ENCODE peak calls at places on chromosomes 16 and 17, in six cellular contexts. One of them, this sample, is unnamed.

GRCh38 chr16:47162670-47163420 is 19.1 kb upstream of the NETO2 start:
- DNase-seq in endodermal cell: no peak
- DNase-seq in GM23338: peak; percentile 16
- DNase-seq in Peyer's patch: no peak
- DNase-seq in brain microvascular endothelial cell: peak; percentile 18
- DNase-seq in fibroblast of lung: peak; percentile 64
- DNase-seq in this sample: no peak

GRCh38 chr16:734981-735881 is 5.6 kb downstream of the CIAO3 start:
- DNase-seq in endodermal cell: no peak
- DNase-seq in GM23338: no peak
- DNase-seq in Peyer's patch: no peak
- DNase-seq in brain microvascular endothelial cell: no peak
- DNase-seq in fibroblast of lung: no peak
- DNase-seq in this sample: no peak

GRCh38 chr16:2782583-2783351 is 4.6 kb downstream of the PRSS33 start:
- DNase-seq in endodermal cell: peak; percentile 66
- DNase-seq in GM23338: peak; percentile 55
- DNase-seq in Peyer's patch: peak; percentile 36
- DNase-seq in brain microvascular endothelial cell: no peak
- DNase-seq in fibroblast of lung: no peak
- DNase-seq in this sample: no peak

GRCh38 chr17:42422412-42422957 is 571 bp downstream of the CAVIN1 start:
- DNase-seq in endodermal cell: peak; percentile 89
- DNase-seq in GM23338: peak; percentile 70
- DNase-seq in Peyer's patch: peak; percentile 54
- DNase-seq in brain microvascular endothelial cell: no peak
- DNase-seq in fibroblast of lung: peak; percentile 46
- DNase-seq in this sample: no peak

GRCh38 chr17:42458497-42459255 is at the start of gene ATP6V0A1:
- DNase-seq in endodermal cell: peak; percentile 99
- DNase-seq in GM23338: peak; percentile 94
- DNase-seq in Peyer's patch: peak; percentile 98
- DNase-seq in brain microvascular endothelial cell: peak; percentile 88
- DNase-seq in fibroblast of lung: peak; percentile 86
- DNase-seq in this sample: peak; percentile 95

GRCh38 chr16:89009343-89010209 is 32.6 kb upstream of the CBFA2T3 start:
- DNase-seq in endodermal cell: peak; percentile 82
- DNase-seq in GM23338: peak; percentile 68
- DNase-seq in Peyer's patch: no peak
- DNase-seq in brain microvascular endothelial cell: no peak
- DNase-seq in fibroblast of lung: peak; percentile 4
- DNase-seq in this sample: no peak

GRCh38 chr16:67200491-67200890 is 1.6 kb downstream of the ELMO3 start:
- DNase-seq in endodermal cell: no peak
- DNase-seq in GM23338: no peak
- DNase-seq in Peyer's patch: no peak
- DNase-seq in brain microvascular endothelial cell: no peak
- DNase-seq in fibroblast of lung: no peak
- DNase-seq in this sample: no peak

GRCh38 chr17:58328195-58329034 is at the start of gene TSPOAP1:
- DNase-seq in endodermal cell: peak; percentile 89
- DNase-seq in GM23338: peak; percentile 86
- DNase-seq in Peyer's patch: peak; percentile 87
- DNase-seq in brain microvascular endothelial cell: no peak
- DNase-seq in fibroblast of lung: no peak
- DNase-seq in this sample: no peak

GRCh38 chr16:11253009-11253994 is 2.7 kb downstream of the SOCS1 start:
- DNase-seq in endodermal cell: no peak
- DNase-seq in GM23338: no peak
- DNase-seq in Peyer's patch: peak; percentile 63
- DNase-seq in brain microvascular endothelial cell: no peak
- DNase-seq in fibroblast of lung: peak; percentile 68
- DNase-seq in this sample: no peak

GRCh38 chr16:84105948-84106740 is 10.6 kb downstream of the MBTPS1 start:
- DNase-seq in endodermal cell: no peak
- DNase-seq in GM23338: no peak
- DNase-seq in Peyer's patch: no peak
- DNase-seq in brain microvascular endothelial cell: no peak
- DNase-seq in fibroblast of lung: no peak
- DNase-seq in this sample: no peak

GRCh38 chr16:64390102-64390501 is 731.8 kb downstream of the CDH11 start:
- DNase-seq in endodermal cell: no peak
- DNase-seq in GM23338: no peak
- DNase-seq in Peyer's patch: no peak
- DNase-seq in brain microvascular endothelial cell: no peak
- DNase-seq in fibroblast of lung: no peak
- DNase-seq in this sample: no peak

GRCh38 chr17:48427598-48427997 is 2.4 kb downstream of the SKAP1 start:
- DNase-seq in endodermal cell: no peak
- DNase-seq in GM23338: no peak
- DNase-seq in Peyer's patch: peak; percentile 74
- DNase-seq in brain microvascular endothelial cell: no peak
- DNase-seq in fibroblast of lung: no peak
- DNase-seq in this sample: no peak

GRCh38 chr16:51807551-51807950 is 656.5 kb upstream of the SALL1 start:
- DNase-seq in endodermal cell: no peak
- DNase-seq in GM23338: no peak
- DNase-seq in Peyer's patch: no peak
- DNase-seq in brain microvascular endothelial cell: no peak
- DNase-seq in fibroblast of lung: no peak
- DNase-seq in this sample: no peak

GRCh38 chr17:80663783-80664206 is 119.2 kb downstream of the RPTOR start:
- DNase-seq in endodermal cell: peak; percentile 57
- DNase-seq in GM23338: no peak
- DNase-seq in Peyer's patch: peak; percentile 48
- DNase-seq in brain microvascular endothelial cell: no peak
- DNase-seq in fibroblast of lung: peak; percentile 45
- DNase-seq in this sample: no peak

GRCh38 chr17:48048321-48049140 is at the start of gene NFE2L1:
- DNase-seq in endodermal cell: peak; percentile 98
- DNase-seq in GM23338: peak; percentile 89
- DNase-seq in Peyer's patch: peak; percentile 94
- DNase-seq in brain microvascular endothelial cell: peak; percentile 76
- DNase-seq in fibroblast of lung: peak; percentile 90
- DNase-seq in this sample: peak; percentile 91

GRCh38 chr17:32271844-32272243 is 6.2 kb downstream of the RHBDL3 start:
- DNase-seq in endodermal cell: no peak
- DNase-seq in GM23338: no peak
- DNase-seq in Peyer's patch: no peak
- DNase-seq in brain microvascular endothelial cell: no peak
- DNase-seq in fibroblast of lung: no peak
- DNase-seq in this sample: no peak

GRCh38 chr17:10557422-10557821 is 8.0 kb upstream of the MYH2 start:
- DNase-seq in endodermal cell: no peak
- DNase-seq in GM23338: no peak
- DNase-seq in Peyer's patch: no peak
- DNase-seq in brain microvascular endothelial cell: no peak
- DNase-seq in fibroblast of lung: no peak
- DNase-seq in this sample: no peak

GRCh38 chr17:45221081-45221996 is at the start of gene FMNL1:
- DNase-seq in endodermal cell: peak; percentile 85
- DNase-seq in GM23338: peak; percentile 80
- DNase-seq in Peyer's patch: peak; percentile 91
- DNase-seq in brain microvascular endothelial cell: no peak
- DNase-seq in fibroblast of lung: no peak
- DNase-seq in this sample: no peak
- TF ChIP-seq CTCF in endodermal cell: no peak
- TF ChIP-seq CTCF in GM23338: no peak
- TF ChIP-seq CTCF in Peyer's patch: no peak
- TF ChIP-seq CTCF in brain microvascular endothelial cell: no peak
- TF ChIP-seq CTCF in fibroblast of lung: no peak
- TF ChIP-seq CTCF in this sample: no peak

GRCh38 chr17:39939031-39939430 is 11.5 kb downstream of the LRRC3C start:
- DNase-seq in endodermal cell: no peak
- DNase-seq in GM23338: no peak
- DNase-seq in Peyer's patch: no peak
- DNase-seq in brain microvascular endothelial cell: no peak
- DNase-seq in fibroblast of lung: no peak
- DNase-seq in this sample: no peak

GRCh38 chr17:39942076-39942475 is 14.5 kb downstream of the LRRC3C start:
- DNase-seq in endodermal cell: no peak
- DNase-seq in GM23338: no peak
- DNase-seq in Peyer's patch: no peak
- DNase-seq in brain microvascular endothelial cell: no peak
- DNase-seq in fibroblast of lung: no peak
- DNase-seq in this sample: no peak

GRCh38 chr17:39938140-39938869 is 10.8 kb downstream of the LRRC3C start:
- DNase-seq in endodermal cell: peak; percentile 39
- DNase-seq in GM23338: no peak
- DNase-seq in Peyer's patch: no peak
- DNase-seq in brain microvascular endothelial cell: no peak
- DNase-seq in fibroblast of lung: no peak
- DNase-seq in this sample: no peak

GRCh38 chr17:39937462-39937861 is 9.9 kb downstream of the LRRC3C start:
- DNase-seq in endodermal cell: no peak
- DNase-seq in GM23338: no peak
- DNase-seq in Peyer's patch: no peak
- DNase-seq in brain microvascular endothelial cell: no peak
- DNase-seq in fibroblast of lung: no peak
- DNase-seq in this sample: no peak

DNA sequence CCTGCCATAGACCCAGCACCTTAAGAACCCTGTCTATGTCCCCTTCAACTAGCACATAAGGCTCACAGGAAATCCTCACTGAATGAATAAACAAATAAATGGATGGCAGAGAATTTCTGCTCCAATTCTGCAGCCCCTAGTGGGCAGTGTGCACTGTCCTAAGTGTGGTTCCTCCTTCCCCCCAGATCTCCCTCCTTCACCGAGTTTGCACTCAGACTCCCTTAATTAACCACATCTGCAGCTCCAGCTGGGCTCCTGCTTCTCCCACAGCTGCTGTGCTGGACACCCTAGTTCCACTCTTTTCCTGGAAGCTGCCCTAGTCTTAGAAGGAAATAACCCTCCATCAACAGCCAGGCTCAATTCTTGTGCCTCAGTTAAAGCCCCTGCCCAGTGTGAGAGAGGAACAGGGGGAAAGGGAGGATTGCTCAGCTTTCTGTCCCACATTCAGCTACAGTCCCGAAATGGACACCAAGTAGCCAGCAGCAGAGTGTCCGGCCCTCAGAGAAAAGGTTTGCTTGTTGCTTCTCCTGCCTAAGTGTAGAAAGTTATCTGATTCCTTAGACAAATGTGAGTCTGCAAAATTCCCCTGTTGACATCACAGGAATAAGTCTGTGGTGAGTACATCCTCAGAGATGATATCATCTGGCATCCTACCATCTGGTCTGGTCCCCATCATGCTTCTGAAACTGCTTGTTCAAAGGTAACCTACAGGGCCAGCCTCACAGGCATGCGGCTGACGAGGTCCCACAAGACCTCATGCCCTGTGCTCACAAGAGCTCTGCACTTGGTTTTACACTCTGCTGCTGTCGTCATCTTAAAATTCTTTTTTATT is 12.3 kb downstream of the LRRC3C start:
- DNase-seq in endodermal cell: no peak
- DNase-seq in GM23338: peak; percentile 34
- DNase-seq in Peyer's patch: no peak
- DNase-seq in brain microvascular endothelial cell: peak; percentile 87
- DNase-seq in fibroblast of lung: peak; percentile 95
- DNase-seq in this sample: no peak
- TF ChIP-seq CTCF in endodermal cell: peak; percentile 54
- TF ChIP-seq CTCF in GM23338: peak; percentile 33
- TF ChIP-seq CTCF in Peyer's patch: no peak
- TF ChIP-seq CTCF in brain microvascular endothelial cell: peak; percentile 80
- TF ChIP-seq CTCF in fibroblast of lung: peak; percentile 60
- TF ChIP-seq CTCF in this sample: peak; percentile 57

GRCh38 chr17:75130632-75131277 is 787 bp downstream of the NT5C start:
- DNase-seq in endodermal cell: peak; percentile 93
- DNase-seq in GM23338: peak; percentile 91
- DNase-seq in Peyer's patch: peak; percentile 76
- DNase-seq in brain microvascular endothelial cell: peak; percentile 51
- DNase-seq in fibroblast of lung: peak; percentile 57
- DNase-seq in this sample: no peak
- TF ChIP-seq CTCF in endodermal cell: peak; percentile 70
- TF ChIP-seq CTCF in GM23338: peak; percentile 68
- TF ChIP-seq CTCF in Peyer's patch: peak; percentile 69
- TF ChIP-seq CTCF in brain microvascular endothelial cell: peak; percentile 78
- TF ChIP-seq CTCF in fibroblast of lung: peak; percentile 42
- TF ChIP-seq CTCF in this sample: peak; percentile 66

GRCh38 chr17:29386760-29387159 is 3.4 kb upstream of the TAOK1 start:
- DNase-seq in endodermal cell: no peak
- DNase-seq in GM23338: no peak
- DNase-seq in Peyer's patch: no peak
- DNase-seq in brain microvascular endothelial cell: no peak
- DNase-seq in fibroblast of lung: no peak
- DNase-seq in this sample: no peak

GRCh38 chr17:29383687-29384086 is 6.5 kb upstream of the TAOK1 start:
- DNase-seq in endodermal cell: no peak
- DNase-seq in GM23338: no peak
- DNase-seq in Peyer's patch: no peak
- DNase-seq in brain microvascular endothelial cell: no peak
- DNase-seq in fibroblast of lung: peak; percentile 27
- DNase-seq in this sample: no peak

GRCh38 chr17:29389994-29390855 is at the start of gene TAOK1:
- DNase-seq in endodermal cell: peak; percentile 100
- DNase-seq in GM23338: peak; percentile 99
- DNase-seq in Peyer's patch: peak; percentile 100
- DNase-seq in brain microvascular endothelial cell: peak; percentile 97
- DNase-seq in fibroblast of lung: peak; percentile 95
- DNase-seq in this sample: peak; percentile 100

GRCh38 chr17:29388937-29389336 is 1.2 kb upstream of the TAOK1 start:
- DNase-seq in endodermal cell: no peak
- DNase-seq in GM23338: no peak
- DNase-seq in Peyer's patch: peak; percentile 48
- DNase-seq in brain microvascular endothelial cell: no peak
- DNase-seq in fibroblast of lung: no peak
- DNase-seq in this sample: no peak

DNA sequence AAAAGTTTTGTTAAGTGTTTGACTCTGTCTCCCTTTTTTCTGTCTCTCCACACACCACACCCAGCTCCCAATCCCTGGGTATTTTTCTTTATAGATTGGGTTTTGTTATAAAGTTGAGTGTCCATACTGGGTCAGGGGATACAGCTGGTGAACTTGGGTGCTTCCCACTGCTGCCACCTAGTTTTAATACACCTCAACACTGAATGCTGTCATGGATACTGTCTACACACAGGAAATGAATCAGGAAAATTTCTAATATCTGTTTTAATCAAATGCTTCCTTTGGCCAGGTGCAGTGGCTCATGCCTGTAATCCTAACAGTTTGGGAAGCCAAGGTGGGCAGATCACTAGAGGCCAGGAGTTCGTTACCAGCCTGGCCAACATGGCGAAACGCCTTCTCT is 5.3 kb upstream of the TAOK1 start:
- DNase-seq in endodermal cell: no peak
- DNase-seq in GM23338: no peak
- DNase-seq in Peyer's patch: no peak
- DNase-seq in brain microvascular endothelial cell: no peak
- DNase-seq in fibroblast of lung: no peak
- DNase-seq in this sample: no peak
- TF ChIP-seq CTCF in endodermal cell: peak; percentile 16
- TF ChIP-seq CTCF in GM23338: peak; percentile 20
- TF ChIP-seq CTCF in Peyer's patch: no peak
- TF ChIP-seq CTCF in brain microvascular endothelial cell: peak; percentile 21
- TF ChIP-seq CTCF in fibroblast of lung: no peak
- TF ChIP-seq CTCF in this sample: no peak